ENCODE peak calls at places on chromosomes 1 and 21, in seven cellular contexts. X is MCF 10A, W is fibroblast of lung, R is psoas muscle, S is neural progenitor cell, T is dorsolateral prefrontal cortex, Y is GM10248. J is an unnamed sample.

GRCh38 chr1:22282281-22282970 is 139.5 kb upstream of the WNT4 start:
- DNase-seq in R (no peak), T (no peak), Y (no peak), S (no peak), X (no peak), W (no peak), J (no peak)

GRCh38 chr1:84796201-84796600 is 96.8 kb downstream of the LPAR3 start:
- DNase-seq in R (no peak), X (no peak), T (no peak), W (peak), Y (no peak), S (no peak), J (no peak)

GRCh38 chr1:228695015-228695955 is 40.0 kb upstream of the RHOU start:
- DNase-seq in W (no peak), T (no peak), X (peak), S (no peak), Y (no peak), R (no peak), J (no peak)

GRCh38 chr1:44031900-44032817 is 897 bp upstream of the SLC6A9 start:
- DNase-seq in S (no peak), Y (no peak), W (no peak), X (no peak), T (no peak), R (no peak), J (no peak)

GRCh38 chr1:113018911-113019310 is 54.1 kb upstream of the LRIG2 start:
- DNase-seq in R (no peak), W (no peak), Y (no peak), T (no peak), S (no peak), X (no peak), J (no peak)

GRCh38 chr1:55478742-55479141 is 263.6 kb upstream of the USP24 start:
- DNase-seq in Y (no peak), T (no peak), W (peak), R (no peak), X (peak), S (peak), J (no peak)

GRCh38 chr1:24695202-24695974 is 49.9 kb upstream of the CLIC4 start:
- DNase-seq in Y (no peak), R (no peak), T (no peak), S (no peak), W (no peak), X (no peak), J (no peak)

GRCh38 chr1:214623430-214623829 is 20.4 kb downstream of the CENPF start:
- DNase-seq in T (no peak), R (no peak), W (no peak), S (no peak), X (peak), Y (no peak), J (no peak)

GRCh38 chr1:117128323-117129079 is 7.0 kb upstream of the TRIM45 start:
- DNase-seq in W (peak), Y (peak), X (peak), T (no peak), S (peak), R (no peak), J (no peak)

GRCh38 chr21:29640233-29640554 is 299.6 kb downstream of the GRIK1 start:
- DNase-seq in R (no peak), Y (peak), W (no peak), S (no peak), X (no peak), T (no peak), J (no peak)

GRCh38 chr1:151994956-151995355 is 1.3 kb upstream of the S100A10 start:
- DNase-seq in W (peak), R (no peak), S (peak), Y (no peak), X (peak), T (no peak), J (no peak)

GRCh38 chr1:225896937-225897549 is 8.1 kb upstream of the LEFTY1 start:
- DNase-seq in X (peak), W (peak), R (peak), Y (peak), T (no peak), S (no peak), J (no peak)

GRCh38 chr1:78275906-78276690 is 214.7 kb upstream of the PTGFR start:
- DNase-seq in R (no peak), S (no peak), Y (no peak), W (peak), T (no peak), X (no peak), J (no peak)

GRCh38 chr1:163063131-163064059 is 5.8 kb upstream of the RGS4 start:
- DNase-seq in W (no peak), X (no peak), Y (no peak), T (no peak), R (no peak), S (no peak), J (no peak)

GRCh38 chr1:31614538-31615005 is 2.9 kb upstream of the HCRTR1 start:
- DNase-seq in S (no peak), X (no peak), Y (no peak), R (no peak), W (no peak), T (no peak), J (no peak)

GRCh38 chr1:48246727-48247126 is 24.2 kb downstream of the SLC5A9 start:
- DNase-seq in S (no peak), Y (no peak), W (no peak), T (no peak), X (peak), R (no peak), J (no peak)

GRCh38 chr1:31715097-31715872 is 11.5 kb upstream of the COL16A1 start:
- DNase-seq in W (peak), T (peak), Y (peak), R (peak), S (peak), X (peak), J (peak)

GRCh38 chr1:21933397-21934248 is 3.5 kb downstream of the HSPG2 start:
- DNase-seq in Y (no peak), R (peak), X (peak), W (peak), S (no peak), T (no peak), J (no peak)

GRCh38 chr1:7658127-7658498 is 113.0 kb upstream of the VAMP3 start:
- DNase-seq in S (no peak), R (no peak), X (no peak), Y (no peak), T (no peak), W (no peak), J (no peak)

GRCh38 chr1:62882161-62882560 is 98.2 kb downstream of the ATG4C start:
- DNase-seq in W (no peak), R (no peak), T (no peak), Y (no peak), X (no peak), S (peak), J (no peak)

GRCh38 chr1:164891615-164892014 is 332.6 kb downstream of the PBX1 start:
- DNase-seq in R (no peak), T (no peak), S (no peak), Y (no peak), X (peak), W (no peak), J (no peak)

GRCh38 chr1:200739499-200740290 is 1.0 kb downstream of the CAMSAP2 start:
- DNase-seq in R (peak), S (peak), Y (no peak), X (peak), T (no peak), W (peak), J (peak)

GRCh38 chr1:183632964-183633363 is 2.6 kb downstream of the ARPC5 start:
- DNase-seq in W (no peak), Y (no peak), R (no peak), T (no peak), S (no peak), X (no peak), J (no peak)

GRCh38 chr1:88169939-88170338 is 514.1 kb upstream of the PKN2 start:
- DNase-seq in X (no peak), S (no peak), W (no peak), T (no peak), R (no peak), Y (no peak), J (no peak)

GRCh38 chr21:33964706-33965325 is 49.2 kb upstream of the ATP5PO start:
- DNase-seq in Y (no peak), T (no peak), W (peak), S (no peak), R (no peak), X (no peak), J (no peak)

GRCh38 chr1:153288634-153289275 is 24.0 kb downstream of the PGLYRP3 start:
- DNase-seq in T (no peak), W (no peak), X (peak), S (no peak), R (no peak), Y (peak), J (no peak)
- TF ChIP-seq CTCF in T (no peak), W (peak), X (peak), S (peak), R (no peak), Y (peak), J (peak)

GRCh38 chr1:6625579-6626149 is 996 bp downstream of the THAP3 start:
- DNase-seq in S (no peak), Y (no peak), T (peak), W (peak), R (no peak), X (peak), J (no peak)
- TF ChIP-seq CTCF in S (no peak), Y (no peak), T (no peak), W (no peak), R (no peak), X (no peak), J (no peak)

GRCh38 chr1:156372876-156373275 is 3.9 kb downstream of the RHBG start:
- DNase-seq in R (no peak), W (no peak), T (no peak), X (no peak), Y (no peak), S (no peak), J (no peak)

GRCh38 chr1:156376958-156377919 is 8.2 kb downstream of the RHBG start:
- DNase-seq in R (no peak), W (no peak), S (no peak), Y (no peak), T (no peak), X (no peak), J (no peak)

GRCh38 chr1:156373546-156373945 is 4.5 kb downstream of the RHBG start:
- DNase-seq in W (no peak), S (no peak), Y (no peak), X (no peak), T (no peak), R (no peak), J (no peak)

GRCh38 chr1:156378557-156378956 is 9.5 kb downstream of the RHBG start:
- DNase-seq in S (no peak), X (no peak), R (no peak), T (no peak), Y (no peak), W (no peak), J (no peak)

GRCh38 chr1:156376146-156376545 is 7.1 kb downstream of the RHBG start:
- DNase-seq in S (no peak), Y (no peak), T (no peak), W (no peak), X (peak), R (no peak), J (no peak)
- TF ChIP-seq CTCF in S (no peak), Y (no peak), T (no peak), W (no peak), X (no peak), R (no peak), J (no peak)

GRCh38 chr1:3785458-3786157 is 10.7 kb downstream of the LRRC47 start:
- DNase-seq in W (no peak), S (peak), R (no peak), Y (no peak), T (no peak), X (no peak), J (no peak)
- TF ChIP-seq CTCF in W (peak), S (peak), R (peak), Y (peak), T (no peak), X (peak), J (peak)

GRCh38 chr1:212284744-212285684 is at the start of gene PPP2R5A:
- DNase-seq in T (peak), S (peak), Y (peak), W (peak), X (peak), R (peak), J (peak)
- TF ChIP-seq CTCF in T (peak), S (peak), Y (peak), W (no peak), X (peak), R (peak), J (peak)

GRCh38 chr1:153547560-153548551 is 1.2 kb downstream of the S100A3 start:
- DNase-seq in W (no peak), T (no peak), R (peak), Y (no peak), X (no peak), S (no peak), J (no peak)

GRCh38 chr1:153549741-153550397 is 811 bp upstream of the S100A3 start:
- DNase-seq in R (peak), T (no peak), X (no peak), S (no peak), W (no peak), Y (no peak), J (no peak)

GRCh38 chr1:153550827-153551512 is 1.9 kb upstream of the S100A3 start:
- DNase-seq in S (no peak), Y (no peak), W (no peak), X (no peak), T (no peak), R (peak), J (no peak)

GRCh38 chr1:153550398-153550758 is 1.3 kb upstream of the S100A3 start:
- DNase-seq in S (no peak), Y (no peak), T (no peak), W (no peak), X (no peak), R (no peak), J (no peak)

DNA sequence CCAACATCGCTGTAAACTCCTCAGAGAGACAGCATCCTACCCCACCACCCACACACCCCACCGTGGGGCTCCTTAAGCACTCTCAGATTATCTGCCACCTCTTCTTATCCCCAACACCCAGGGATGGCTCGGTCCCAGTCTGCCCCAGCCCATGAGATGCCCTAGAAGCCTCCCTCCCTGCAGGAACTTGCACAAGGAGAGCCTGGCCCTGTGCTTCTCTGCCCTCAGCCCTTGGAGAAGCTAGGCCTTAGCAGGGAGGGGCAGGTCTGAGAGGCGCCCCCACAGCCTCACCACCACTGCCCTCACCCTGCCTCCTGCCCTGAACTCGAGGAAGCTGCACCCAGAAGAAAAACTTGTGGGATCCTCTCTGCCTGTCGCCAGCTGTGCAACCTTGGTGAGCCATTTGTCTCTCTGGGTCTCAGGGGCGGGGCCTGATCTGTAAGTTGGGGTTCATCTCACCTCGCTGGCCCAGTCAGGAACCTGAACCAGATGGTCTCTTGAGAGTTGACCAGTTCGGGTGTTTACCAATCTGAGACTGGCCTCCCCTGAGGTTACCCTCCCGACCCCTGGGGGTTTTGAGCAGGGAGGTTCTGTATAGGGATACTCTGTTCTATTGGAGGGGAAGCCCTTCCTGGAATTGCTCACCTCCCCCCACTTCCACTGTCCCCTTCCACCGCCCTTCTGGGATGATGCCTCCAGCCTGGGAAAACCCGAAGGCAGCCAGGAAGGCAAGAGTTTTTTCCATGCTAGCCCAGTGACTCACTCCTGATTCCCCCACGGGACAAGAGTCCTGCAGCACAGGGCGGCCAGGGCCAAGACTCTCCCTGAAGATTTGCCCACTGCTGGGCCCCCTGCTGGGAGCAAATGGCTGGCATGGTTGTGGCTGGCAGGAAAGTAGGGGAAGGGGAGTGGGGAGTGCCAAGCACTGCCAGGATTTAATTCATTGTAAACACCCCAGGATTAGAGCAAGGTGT is at the start of gene S100A3:
- DNase-seq in S (no peak), X (peak), R (peak), W (peak), Y (no peak), T (no peak), J (no peak)
- TF ChIP-seq CTCF in S (no peak), X (no peak), R (no peak), W (no peak), Y (no peak), T (no peak), J (no peak)

J was measured in progenitor cell of endocrine pancreas.